ENCODE peak calls at places on chromosome 15, in six cellular contexts. One of them, this sample, is unnamed.

GRCh38 chr15:80093854-80094418 is 34.5 kb downstream of the ZFAND6 start:
- DNase-seq in HepG2: no peak
- DNase-seq in heart left ventricle: peak
- DNase-seq in NCI-H1417: peak
- DNase-seq in left colon: peak
- DNase-seq in glomerular endothelial cell: no peak
- DNase-seq in this sample: peak

GRCh38 chr15:74382004-74382816 is 14.8 kb upstream of the CYP11A1 start:
- DNase-seq in HepG2: peak
- DNase-seq in heart left ventricle: peak
- DNase-seq in NCI-H1417: peak
- DNase-seq in left colon: peak
- DNase-seq in glomerular endothelial cell: no peak
- DNase-seq in this sample: peak

GRCh38 chr15:67114046-67114445 is 48.6 kb downstream of the SMAD3 start:
- DNase-seq in HepG2: no peak
- DNase-seq in heart left ventricle: peak
- DNase-seq in NCI-H1417: no peak
- DNase-seq in left colon: no peak
- DNase-seq in glomerular endothelial cell: no peak
- DNase-seq in this sample: no peak

GRCh38 chr15:24985224-24985623 is 30.4 kb downstream of the SNRPN start:
- DNase-seq in HepG2: no peak
- DNase-seq in heart left ventricle: no peak
- DNase-seq in NCI-H1417: no peak
- DNase-seq in left colon: no peak
- DNase-seq in glomerular endothelial cell: no peak
- DNase-seq in this sample: no peak

GRCh38 chr15:57865294-57865693 is 158.8 kb downstream of the POLR2M start:
- DNase-seq in HepG2: no peak
- DNase-seq in heart left ventricle: no peak
- DNase-seq in NCI-H1417: no peak
- DNase-seq in left colon: no peak
- DNase-seq in glomerular endothelial cell: no peak
- DNase-seq in this sample: no peak

GRCh38 chr15:90869601-90870353 is 1.4 kb downstream of the FURIN start:
- DNase-seq in HepG2: no peak
- DNase-seq in heart left ventricle: peak
- DNase-seq in NCI-H1417: peak
- DNase-seq in left colon: peak
- DNase-seq in glomerular endothelial cell: no peak
- DNase-seq in this sample: peak

GRCh38 chr15:33699691-33700447 is 268.4 kb upstream of the CHRM5 start:
- DNase-seq in HepG2: peak
- DNase-seq in heart left ventricle: no peak
- DNase-seq in NCI-H1417: no peak
- DNase-seq in left colon: no peak
- DNase-seq in glomerular endothelial cell: no peak
- DNase-seq in this sample: no peak

GRCh38 chr15:89358755-89359439 is 24.3 kb upstream of the POLG start:
- DNase-seq in HepG2: peak
- DNase-seq in heart left ventricle: peak
- DNase-seq in NCI-H1417: peak
- DNase-seq in left colon: peak
- DNase-seq in glomerular endothelial cell: no peak
- DNase-seq in this sample: peak

GRCh38 chr15:29616512-29616911 is 205.8 kb downstream of the TJP1 start:
- DNase-seq in HepG2: no peak
- DNase-seq in heart left ventricle: no peak
- DNase-seq in NCI-H1417: no peak
- DNase-seq in left colon: no peak
- DNase-seq in glomerular endothelial cell: no peak
- DNase-seq in this sample: no peak

GRCh38 chr15:74208901-74209559 is 6.4 kb upstream of the STRA6 start:
- DNase-seq in HepG2: peak
- DNase-seq in heart left ventricle: no peak
- DNase-seq in NCI-H1417: no peak
- DNase-seq in left colon: no peak
- DNase-seq in glomerular endothelial cell: no peak
- DNase-seq in this sample: no peak